ENCODE peak calls at places on chromosomes 11 and 22, in ten cellular contexts. Z is stomach; L is sigmoid colon; P is uterus; Y is choroid plexus epithelial cell; H is ascending aorta; O is HCT116; A is CD8-positive, alpha-beta T cell; B is left ventricle myocardium inferior; R is lower leg skin. I is an unnamed sample.

GRCh38 chr22:31496007-31496734 is at the start of gene SFI1:
- DNase-seq in Z (peak), L (peak), P (peak), Y (peak), H (peak), O (peak), A (peak), B (peak), R (peak), I (peak)

GRCh38 chr11:115687934-115688333 is 183.7 kb upstream of the CADM1 start:
- DNase-seq in Z (no peak), L (peak), P (no peak), Y (no peak), H (no peak), O (no peak), A (no peak), B (no peak), R (no peak), I (no peak)

GRCh38 chr11:123567466-123567865 is 87.0 kb downstream of the SCN3B start:
- DNase-seq in Z (no peak), L (no peak), P (no peak), Y (no peak), H (no peak), O (no peak), A (no peak), B (no peak), R (no peak), I (no peak)

GRCh38 chr11:57092028-57092698 is 89.6 kb upstream of the LRRC55 start:
- DNase-seq in Z (no peak), L (no peak), P (no peak), Y (no peak), H (no peak), O (no peak), A (no peak), B (no peak), R (no peak), I (no peak)

GRCh38 chr11:64809781-64810241 is 540 bp downstream of the MEN1 start:
- DNase-seq in Z (peak), L (no peak), P (no peak), Y (peak), H (no peak), O (peak), A (no peak), B (no peak), R (no peak), I (no peak)

GRCh38 chr22:36249160-36249559 is 3.8 kb upstream of the APOL1 start:
- DNase-seq in Z (no peak), L (no peak), P (no peak), Y (no peak), H (no peak), O (no peak), A (no peak), B (no peak), R (no peak), I (no peak)

GRCh38 chr11:106619320-106619990 is 398.8 kb downstream of the GUCY1A2 start:
- DNase-seq in Z (no peak), L (no peak), P (no peak), Y (no peak), H (no peak), O (no peak), A (no peak), B (no peak), R (no peak), I (no peak)

GRCh38 chr22:23837911-23838685 is 708 bp downstream of the DERL3 start:
- DNase-seq in Z (no peak), L (no peak), P (no peak), Y (no peak), H (no peak), O (no peak), A (no peak), B (no peak), R (no peak), I (no peak)

GRCh38 chr22:44202261-44202789 is 21.6 kb downstream of the PARVG start:
- DNase-seq in Z (no peak), L (peak), P (no peak), Y (peak), H (no peak), O (no peak), A (no peak), B (no peak), R (no peak), I (no peak)

GRCh38 chr11:65879622-65880021 is at the start of gene CTSW:
- DNase-seq in Z (no peak), L (no peak), P (no peak), Y (no peak), H (no peak), O (no peak), A (no peak), B (no peak), R (no peak), I (no peak)

GRCh38 chr22:22547692-22548348 is 11.2 kb downstream of the PRAME start:
- DNase-seq in Z (no peak), L (no peak), P (no peak), Y (no peak), H (no peak), O (no peak), A (no peak), B (no peak), R (no peak), I (no peak)

GRCh38 chr11:123454060-123454651 is 24.1 kb downstream of the GRAMD1B start:
- DNase-seq in Z (no peak), L (no peak), P (no peak), Y (no peak), H (no peak), O (peak), A (no peak), B (no peak), R (no peak), I (no peak)

GRCh38 chr22:17334983-17335382 is 34.3 kb upstream of the CECR2 start:
- DNase-seq in Z (no peak), L (no peak), P (no peak), Y (no peak), H (no peak), O (no peak), A (no peak), B (no peak), R (no peak), I (no peak)

DNA sequence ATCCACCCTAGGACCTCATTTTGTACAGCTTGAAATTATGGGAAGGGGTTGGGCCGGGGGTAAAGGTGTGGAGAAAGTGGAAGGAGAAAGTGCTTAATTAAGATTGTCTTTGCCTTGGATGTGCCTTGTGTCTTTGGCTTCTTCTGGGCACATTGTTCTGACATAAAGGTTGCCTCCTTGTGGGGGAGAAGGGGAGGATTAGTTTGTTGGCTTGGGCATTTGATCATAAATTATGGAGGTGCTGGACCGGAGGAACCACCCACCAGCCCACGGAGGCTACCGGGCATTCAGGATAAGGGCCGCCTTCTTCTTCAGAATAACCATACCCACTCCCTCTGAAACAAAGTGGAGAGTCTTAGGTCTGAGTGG is 1.3 kb downstream of the PAFAH1B2 start:
- DNase-seq in Z (no peak), L (no peak), P (peak), Y (peak), H (no peak), O (no peak), A (no peak), B (no peak), R (no peak), I (no peak)
- TF ChIP-seq CTCF in Z (no peak), L (no peak), P (peak), Y (peak), H (no peak), O (peak), A (no peak), B (peak), R (no peak), I (peak)

DNA sequence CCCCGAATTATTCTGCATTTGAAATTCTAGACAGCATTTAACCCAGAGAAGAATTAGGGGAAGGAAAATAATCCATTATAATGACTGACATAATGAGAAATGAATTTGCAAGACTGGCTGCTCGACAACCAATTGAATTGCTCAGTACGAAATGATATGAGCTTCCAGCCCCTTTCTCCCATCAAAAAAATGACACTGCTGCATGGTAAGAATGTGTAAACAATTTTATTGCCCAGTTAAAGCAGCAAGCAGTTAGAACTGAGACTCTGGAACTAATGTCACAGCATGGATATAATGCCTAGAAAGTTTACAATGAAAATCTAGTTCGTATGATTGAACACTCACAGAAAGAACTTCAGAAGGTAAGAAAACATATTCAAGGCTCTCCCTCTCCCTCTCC is 24.7 kb upstream of the PCF11 start:
- DNase-seq in Z (no peak), L (no peak), P (no peak), Y (no peak), H (no peak), O (no peak), A (no peak), B (no peak), R (no peak), I (no peak)
- H3K4me3 ChIP-seq in Z (no peak), L (no peak), P (peak), Y (no peak), H (no peak), O (no peak), A (no peak), B (no peak), R (no peak), I (no peak)

GRCh38 chr22:19035474-19036228 is 86.6 kb downstream of the DGCR2 start:
- DNase-seq in Z (peak), L (no peak), P (no peak), Y (peak), H (no peak), O (no peak), A (no peak), B (no peak), R (no peak), I (no peak)
- TF ChIP-seq CTCF in Z (no peak), L (no peak), P (no peak), Y (peak), H (no peak), O (no peak), A (no peak), B (no peak), R (no peak), I (peak)

GRCh38 chr11:72780291-72781062 is 13.4 kb downstream of the STARD10 start:
- DNase-seq in Z (no peak), L (no peak), P (no peak), Y (no peak), H (no peak), O (no peak), A (no peak), B (no peak), R (no peak), I (no peak)

GRCh38 chr11:72776844-72777754 is 16.7 kb downstream of the STARD10 start:
- DNase-seq in Z (peak), L (no peak), P (no peak), Y (no peak), H (no peak), O (no peak), A (no peak), B (peak), R (no peak), I (no peak)

GRCh38 chr11:72779495-72780128 is 14.2 kb downstream of the STARD10 start:
- DNase-seq in Z (no peak), L (no peak), P (no peak), Y (no peak), H (no peak), O (no peak), A (no peak), B (no peak), R (no peak), I (no peak)

GRCh38 chr11:72777755-72778278 is 16.0 kb downstream of the STARD10 start:
- DNase-seq in Z (peak), L (no peak), P (no peak), Y (no peak), H (no peak), O (no peak), A (no peak), B (no peak), R (no peak), I (no peak)

DNA sequence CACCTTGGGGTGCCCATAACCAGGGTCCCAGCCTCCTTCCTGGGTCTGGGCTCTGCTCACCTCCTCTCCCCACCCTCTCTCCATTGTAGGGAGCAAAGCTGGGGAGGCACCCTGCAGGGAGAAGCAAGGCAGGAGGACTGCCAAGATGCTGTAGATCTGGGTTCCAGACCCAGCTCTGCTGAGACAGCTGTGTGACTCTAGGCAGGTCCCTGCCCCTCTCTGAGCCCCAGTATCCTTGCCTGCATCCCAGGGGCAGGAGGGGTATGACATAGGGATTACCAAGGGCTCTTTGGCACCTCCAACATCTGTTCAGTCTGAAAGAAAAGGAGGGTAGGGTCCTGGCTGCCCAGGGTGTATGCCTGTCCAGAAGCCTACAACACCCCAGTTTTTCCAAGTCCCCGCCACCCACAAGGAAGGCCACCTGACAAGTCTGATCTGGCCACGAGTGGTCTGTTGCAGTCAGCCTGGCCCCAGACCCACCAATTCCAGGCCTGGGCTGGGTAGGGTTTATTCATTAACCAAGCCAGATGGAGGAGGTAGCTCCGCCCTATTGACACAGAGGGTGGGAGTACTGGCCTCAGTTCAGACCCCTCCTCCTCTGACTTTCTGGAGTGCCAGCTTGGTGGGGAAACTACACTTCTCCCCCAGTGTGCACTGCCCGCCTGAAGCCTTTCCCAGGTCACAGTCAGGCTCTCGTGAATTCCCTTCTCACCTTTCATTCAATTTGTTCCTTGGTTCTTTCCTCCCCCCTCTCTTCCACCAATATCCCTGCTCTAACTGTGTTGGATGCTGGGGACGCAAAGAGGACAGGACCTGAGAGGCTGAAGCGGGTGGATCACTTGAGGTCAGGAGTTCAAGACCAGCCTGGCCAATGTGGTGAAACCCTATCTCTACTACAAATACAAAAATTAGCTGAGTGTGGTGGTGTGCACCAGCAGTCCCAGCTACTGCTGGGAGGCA is 15.0 kb downstream of the STARD10 start:
- DNase-seq in Z (peak), L (no peak), P (no peak), Y (no peak), H (no peak), O (no peak), A (no peak), B (no peak), R (no peak), I (no peak)
- H3K4me3 ChIP-seq in Z (peak), L (no peak), P (no peak), Y (no peak), H (no peak), O (no peak), A (no peak), B (no peak), R (no peak), I (no peak)

GRCh38 chr11:406796-407650 is 7.8 kb downstream of the SIGIRR start:
- DNase-seq in Z (peak), L (peak), P (peak), Y (peak), H (peak), O (peak), A (peak), B (peak), R (peak), I (peak)
- TF ChIP-seq CTCF in Z (no peak), L (no peak), P (no peak), Y (no peak), H (no peak), O (peak), A (no peak), B (peak), R (no peak), I (no peak)

GRCh38 chr11:1757861-1758610 is 5.7 kb downstream of the CTSD start:
- DNase-seq in Z (no peak), L (no peak), P (no peak), Y (no peak), H (no peak), O (no peak), A (no peak), B (no peak), R (no peak), I (no peak)

GRCh38 chr11:1758611-1759150 is 5.0 kb downstream of the CTSD start:
- DNase-seq in Z (no peak), L (no peak), P (no peak), Y (no peak), H (no peak), O (no peak), A (no peak), B (no peak), R (no peak), I (no peak)

GRCh38 chr11:1760351-1761109 is 3.2 kb downstream of the CTSD start:
- DNase-seq in Z (peak), L (peak), P (peak), Y (peak), H (peak), O (no peak), A (no peak), B (peak), R (peak), I (no peak)

GRCh38 chr11:1759851-1760220 is 3.9 kb downstream of the CTSD start:
- DNase-seq in Z (no peak), L (no peak), P (no peak), Y (no peak), H (no peak), O (no peak), A (no peak), B (no peak), R (no peak), I (no peak)

GRCh38 chr11:1759151-1759850 is 4.4 kb downstream of the CTSD start:
- DNase-seq in Z (no peak), L (no peak), P (no peak), Y (no peak), H (no peak), O (no peak), A (no peak), B (no peak), R (no peak), I (no peak)
- H3K4me3 ChIP-seq in Z (no peak), L (no peak), P (no peak), Y (no peak), H (peak), O (no peak), A (peak), B (peak), R (no peak), I (no peak)

GRCh38 chr11:113274708-113275582 is 39.4 kb upstream of the TTC12 start:
- DNase-seq in Z (no peak), L (no peak), P (no peak), Y (peak), H (no peak), O (no peak), A (no peak), B (no peak), R (no peak), I (no peak)
- TF ChIP-seq CTCF in Z (no peak), L (no peak), P (no peak), Y (peak), H (no peak), O (peak), A (no peak), B (peak), R (no peak), I (no peak)

GRCh38 chr22:28142361-28142801 is 223.3 kb upstream of the PITPNB start:
- DNase-seq in Z (no peak), L (no peak), P (no peak), Y (peak), H (no peak), O (no peak), A (no peak), B (no peak), R (peak), I (peak)
- H3K4me3 ChIP-seq in Z (no peak), L (no peak), P (no peak), Y (no peak), H (no peak), O (no peak), A (no peak), B (no peak), R (no peak), I (no peak)